ENCODE peak calls at places on chromosomes 3 and 15, in nine cellular contexts. J, A, X, E, C, V, P, Y and W are unnamed samples.

GRCh38 chr15:50562735-50563640 is 16.5 kb upstream of the USP50 start:
- DNase-seq in J (no peak), A (no peak), X (no peak), E (no peak), C (no peak), V (no peak), P (no peak), Y (no peak), W (no peak)

GRCh38 chr15:28459279-28459678 is 73.5 kb downstream of the GOLGA8G start:
- DNase-seq in J (no peak), A (no peak), X (no peak), E (no peak), C (no peak), V (no peak), P (no peak), Y (no peak), W (no peak)

GRCh38 chr3:167651820-167652219 is 1.9 kb downstream of the WDR49 start:
- DNase-seq in J (no peak), A (no peak), X (no peak), E (no peak), C (no peak), V (no peak), P (no peak), Y (no peak), W (no peak)

GRCh38 chr15:35871282-35871681 is 325.3 kb upstream of the DPH6 start:
- DNase-seq in J (no peak), A (no peak), X (no peak), E (no peak), C (no peak), V (no peak), P (no peak), Y (no peak), W (no peak)

GRCh38 chr15:81308260-81308659 is 15.7 kb downstream of the STARD5 start:
- DNase-seq in J (no peak), A (no peak), X (no peak), E (no peak), C (no peak), V (no peak), P (no peak), Y (no peak), W (no peak)

GRCh38 chr3:5428607-5429516 is 241.4 kb downstream of the EDEM1 start:
- DNase-seq in J (no peak), A (no peak), X (no peak), E (no peak), C (no peak), V (no peak), P (no peak), Y (no peak), W (no peak)

GRCh38 chr3:37262816-37263393 is 88.5 kb upstream of the LRRFIP2 start:
- DNase-seq in J (peak), A (no peak), X (no peak), E (no peak), C (no peak), V (no peak), P (no peak), Y (no peak), W (no peak)

GRCh38 chr3:69499899-69500316 is 114.0 kb upstream of the FRMD4B start:
- DNase-seq in J (no peak), A (no peak), X (no peak), E (peak), C (no peak), V (no peak), P (peak), Y (no peak), W (no peak)

GRCh38 chr15:31758126-31758525 is 272.2 kb upstream of the CHRNA7 start:
- DNase-seq in J (no peak), A (peak), X (no peak), E (peak), C (no peak), V (no peak), P (no peak), Y (peak), W (peak)

GRCh38 chr3:101811875-101812274 is 32.9 kb downstream of the NXPE3 start:
- DNase-seq in J (no peak), A (no peak), X (no peak), E (no peak), C (no peak), V (no peak), P (no peak), Y (no peak), W (no peak)